ENCODE peak calls at places on chromosomes 11 and 22, in nine cellular contexts. One of them, this sample, is unnamed. For H3K4me1, the result is how much of the 10 kb centered on the place peaks cover.

GRCh38 chr11:130891326-130891725 is 25.0 kb downstream of the SNX19 start:
- DNase-seq in left ventricle myocardium inferior: no peak
- DNase-seq in CD4-positive, alpha-beta memory T cell: no peak
- DNase-seq in mammary epithelial cell: no peak
- DNase-seq in CD4-positive, CD25-positive, alpha-beta regulatory T cell: no peak
- DNase-seq in gastrocnemius medialis: no peak
- DNase-seq in fibroblast of lung: peak
- DNase-seq in right lobe of liver: no peak
- DNase-seq in hepatocyte: no peak
- DNase-seq in this sample: no peak

GRCh38 chr11:117204283-117205080 is 5.3 kb downstream of the TAGLN start:
- DNase-seq in left ventricle myocardium inferior: no peak
- DNase-seq in CD4-positive, alpha-beta memory T cell: no peak
- DNase-seq in mammary epithelial cell: no peak
- DNase-seq in CD4-positive, CD25-positive, alpha-beta regulatory T cell: no peak
- DNase-seq in gastrocnemius medialis: no peak
- DNase-seq in fibroblast of lung: no peak
- DNase-seq in right lobe of liver: no peak
- DNase-seq in hepatocyte: no peak
- DNase-seq in this sample: no peak

GRCh38 chr11:114081641-114082414 is 22.3 kb downstream of the ZBTB16 start:
- DNase-seq in left ventricle myocardium inferior: no peak
- DNase-seq in CD4-positive, alpha-beta memory T cell: no peak
- DNase-seq in mammary epithelial cell: no peak
- DNase-seq in CD4-positive, CD25-positive, alpha-beta regulatory T cell: no peak
- DNase-seq in gastrocnemius medialis: no peak
- DNase-seq in fibroblast of lung: peak
- DNase-seq in right lobe of liver: no peak
- DNase-seq in hepatocyte: peak
- DNase-seq in this sample: no peak

GRCh38 chr22:37416389-37416788 is 10.9 kb downstream of the ELFN2 start:
- DNase-seq in left ventricle myocardium inferior: no peak
- DNase-seq in CD4-positive, alpha-beta memory T cell: no peak
- DNase-seq in mammary epithelial cell: no peak
- DNase-seq in CD4-positive, CD25-positive, alpha-beta regulatory T cell: no peak
- DNase-seq in gastrocnemius medialis: no peak
- DNase-seq in fibroblast of lung: no peak
- DNase-seq in right lobe of liver: no peak
- DNase-seq in hepatocyte: no peak
- DNase-seq in this sample: no peak

GRCh38 chr22:22993184-22993583 is 77.1 kb upstream of the GNAZ start:
- DNase-seq in left ventricle myocardium inferior: no peak
- DNase-seq in CD4-positive, alpha-beta memory T cell: no peak
- DNase-seq in mammary epithelial cell: no peak
- DNase-seq in CD4-positive, CD25-positive, alpha-beta regulatory T cell: no peak
- DNase-seq in gastrocnemius medialis: no peak
- DNase-seq in fibroblast of lung: no peak
- DNase-seq in right lobe of liver: no peak
- DNase-seq in hepatocyte: no peak
- DNase-seq in this sample: no peak

GRCh38 chr11:111206472-111206871 is 39.1 kb upstream of the POU2AF2 start:
- DNase-seq in left ventricle myocardium inferior: no peak
- DNase-seq in CD4-positive, alpha-beta memory T cell: no peak
- DNase-seq in mammary epithelial cell: peak
- DNase-seq in CD4-positive, CD25-positive, alpha-beta regulatory T cell: no peak
- DNase-seq in gastrocnemius medialis: no peak
- DNase-seq in fibroblast of lung: peak
- DNase-seq in right lobe of liver: no peak
- DNase-seq in hepatocyte: no peak
- DNase-seq in this sample: no peak

GRCh38 chr11:106998126-106998525 is 20.1 kb downstream of the GUCY1A2 start:
- DNase-seq in left ventricle myocardium inferior: no peak
- DNase-seq in CD4-positive, alpha-beta memory T cell: no peak
- DNase-seq in mammary epithelial cell: no peak
- DNase-seq in CD4-positive, CD25-positive, alpha-beta regulatory T cell: no peak
- DNase-seq in gastrocnemius medialis: no peak
- DNase-seq in fibroblast of lung: peak
- DNase-seq in right lobe of liver: no peak
- DNase-seq in hepatocyte: no peak
- DNase-seq in this sample: no peak

GRCh38 chr22:38033522-38034277 is 23.5 kb upstream of the PICK1 start:
- DNase-seq in left ventricle myocardium inferior: no peak
- DNase-seq in CD4-positive, alpha-beta memory T cell: no peak
- DNase-seq in mammary epithelial cell: no peak
- DNase-seq in CD4-positive, CD25-positive, alpha-beta regulatory T cell: no peak
- DNase-seq in gastrocnemius medialis: no peak
- DNase-seq in fibroblast of lung: no peak
- DNase-seq in right lobe of liver: no peak
- DNase-seq in hepatocyte: no peak
- DNase-seq in this sample: peak

GRCh38 chr11:34830035-34830434 is 86.1 kb downstream of the APIP start:
- DNase-seq in left ventricle myocardium inferior: no peak
- DNase-seq in CD4-positive, alpha-beta memory T cell: no peak
- DNase-seq in mammary epithelial cell: no peak
- DNase-seq in CD4-positive, CD25-positive, alpha-beta regulatory T cell: no peak
- DNase-seq in gastrocnemius medialis: no peak
- DNase-seq in fibroblast of lung: no peak
- DNase-seq in right lobe of liver: no peak
- DNase-seq in hepatocyte: no peak
- DNase-seq in this sample: no peak

GRCh38 chr11:34830648-34831047 is 85.5 kb downstream of the APIP start:
- DNase-seq in left ventricle myocardium inferior: peak
- DNase-seq in CD4-positive, alpha-beta memory T cell: no peak
- DNase-seq in mammary epithelial cell: no peak
- DNase-seq in CD4-positive, CD25-positive, alpha-beta regulatory T cell: no peak
- DNase-seq in gastrocnemius medialis: no peak
- DNase-seq in fibroblast of lung: peak
- DNase-seq in right lobe of liver: no peak
- DNase-seq in hepatocyte: no peak
- DNase-seq in this sample: no peak

GRCh38 chr11:34837246-34837856 is 78.8 kb downstream of the APIP start:
- DNase-seq in left ventricle myocardium inferior: no peak
- DNase-seq in CD4-positive, alpha-beta memory T cell: no peak
- DNase-seq in mammary epithelial cell: no peak
- DNase-seq in CD4-positive, CD25-positive, alpha-beta regulatory T cell: no peak
- DNase-seq in gastrocnemius medialis: no peak
- DNase-seq in fibroblast of lung: no peak
- DNase-seq in right lobe of liver: no peak
- DNase-seq in hepatocyte: no peak
- DNase-seq in this sample: no peak

DNA sequence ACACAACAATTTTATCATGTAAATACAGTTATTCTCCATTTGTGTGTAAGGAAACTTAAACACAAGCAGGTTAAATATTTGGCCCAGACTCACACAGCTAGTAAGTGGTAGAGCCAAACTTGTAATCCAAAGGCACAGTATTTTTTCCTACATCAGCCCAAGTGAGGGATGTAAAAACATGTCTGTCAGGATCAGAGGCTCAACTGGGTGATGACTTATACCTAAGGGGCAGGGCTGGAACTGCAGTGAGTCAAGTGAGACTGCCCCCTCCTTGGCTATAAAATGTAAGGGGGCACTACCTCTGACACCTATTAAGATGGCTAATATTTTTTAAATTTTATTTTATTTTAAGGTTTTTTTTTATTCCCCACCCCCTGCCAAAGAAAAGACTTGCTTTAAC is 82.6 kb downstream of the APIP start:
- DNase-seq in left ventricle myocardium inferior: no peak
- DNase-seq in CD4-positive, alpha-beta memory T cell: no peak
- DNase-seq in mammary epithelial cell: no peak
- DNase-seq in CD4-positive, CD25-positive, alpha-beta regulatory T cell: no peak
- DNase-seq in gastrocnemius medialis: no peak
- DNase-seq in fibroblast of lung: no peak
- DNase-seq in right lobe of liver: no peak
- DNase-seq in hepatocyte: no peak
- DNase-seq in this sample: no peak
- H3K27ac ChIP-seq in left ventricle myocardium inferior: no peak
- H3K27ac ChIP-seq in CD4-positive, alpha-beta memory T cell: no peak
- H3K27ac ChIP-seq in mammary epithelial cell: no peak
- H3K27ac ChIP-seq in CD4-positive, CD25-positive, alpha-beta regulatory T cell: no peak
- H3K27ac ChIP-seq in gastrocnemius medialis: no peak
- H3K27ac ChIP-seq in fibroblast of lung: no peak
- H3K27ac ChIP-seq in right lobe of liver: no peak
- H3K27ac ChIP-seq in hepatocyte: no peak
- H3K27ac ChIP-seq in this sample: no peak

GRCh38 chr11:64150481-64151239 is 15.3 kb downstream of the MACROD1 start:
- DNase-seq in left ventricle myocardium inferior: peak
- DNase-seq in CD4-positive, alpha-beta memory T cell: no peak
- DNase-seq in mammary epithelial cell: no peak
- DNase-seq in CD4-positive, CD25-positive, alpha-beta regulatory T cell: no peak
- DNase-seq in gastrocnemius medialis: peak
- DNase-seq in fibroblast of lung: no peak
- DNase-seq in right lobe of liver: peak
- DNase-seq in hepatocyte: no peak
- DNase-seq in this sample: no peak

GRCh38 chr11:64151337-64151736 is 14.6 kb downstream of the MACROD1 start:
- DNase-seq in left ventricle myocardium inferior: no peak
- DNase-seq in CD4-positive, alpha-beta memory T cell: no peak
- DNase-seq in mammary epithelial cell: no peak
- DNase-seq in CD4-positive, CD25-positive, alpha-beta regulatory T cell: no peak
- DNase-seq in gastrocnemius medialis: no peak
- DNase-seq in fibroblast of lung: no peak
- DNase-seq in right lobe of liver: no peak
- DNase-seq in hepatocyte: no peak
- DNase-seq in this sample: no peak

GRCh38 chr11:64148917-64149617 is 16.8 kb downstream of the MACROD1 start:
- DNase-seq in left ventricle myocardium inferior: no peak
- DNase-seq in CD4-positive, alpha-beta memory T cell: no peak
- DNase-seq in mammary epithelial cell: no peak
- DNase-seq in CD4-positive, CD25-positive, alpha-beta regulatory T cell: no peak
- DNase-seq in gastrocnemius medialis: no peak
- DNase-seq in fibroblast of lung: no peak
- DNase-seq in right lobe of liver: no peak
- DNase-seq in hepatocyte: no peak
- DNase-seq in this sample: no peak

GRCh38 chr11:64148200-64148916 is 17.6 kb downstream of the MACROD1 start:
- DNase-seq in left ventricle myocardium inferior: peak
- DNase-seq in CD4-positive, alpha-beta memory T cell: peak
- DNase-seq in mammary epithelial cell: peak
- DNase-seq in CD4-positive, CD25-positive, alpha-beta regulatory T cell: peak
- DNase-seq in gastrocnemius medialis: peak
- DNase-seq in fibroblast of lung: peak
- DNase-seq in right lobe of liver: peak
- DNase-seq in hepatocyte: peak
- DNase-seq in this sample: peak

GRCh38 chr11:64150051-64150450 is 15.9 kb downstream of the MACROD1 start:
- DNase-seq in left ventricle myocardium inferior: no peak
- DNase-seq in CD4-positive, alpha-beta memory T cell: no peak
- DNase-seq in mammary epithelial cell: no peak
- DNase-seq in CD4-positive, CD25-positive, alpha-beta regulatory T cell: no peak
- DNase-seq in gastrocnemius medialis: no peak
- DNase-seq in fibroblast of lung: no peak
- DNase-seq in right lobe of liver: no peak
- DNase-seq in hepatocyte: no peak
- DNase-seq in this sample: no peak
- H3K4me1 ChIP-seq in left ventricle myocardium inferior: half or more
- H3K4me1 ChIP-seq in CD4-positive, alpha-beta memory T cell: under half
- H3K4me1 ChIP-seq in mammary epithelial cell: under half
- H3K4me1 ChIP-seq in CD4-positive, CD25-positive, alpha-beta regulatory T cell: under half
- H3K4me1 ChIP-seq in gastrocnemius medialis: under half
- H3K4me1 ChIP-seq in fibroblast of lung: under half
- H3K4me1 ChIP-seq in right lobe of liver: under half
- H3K4me1 ChIP-seq in hepatocyte: under half
- H3K4me1 ChIP-seq in this sample: under half

DNA sequence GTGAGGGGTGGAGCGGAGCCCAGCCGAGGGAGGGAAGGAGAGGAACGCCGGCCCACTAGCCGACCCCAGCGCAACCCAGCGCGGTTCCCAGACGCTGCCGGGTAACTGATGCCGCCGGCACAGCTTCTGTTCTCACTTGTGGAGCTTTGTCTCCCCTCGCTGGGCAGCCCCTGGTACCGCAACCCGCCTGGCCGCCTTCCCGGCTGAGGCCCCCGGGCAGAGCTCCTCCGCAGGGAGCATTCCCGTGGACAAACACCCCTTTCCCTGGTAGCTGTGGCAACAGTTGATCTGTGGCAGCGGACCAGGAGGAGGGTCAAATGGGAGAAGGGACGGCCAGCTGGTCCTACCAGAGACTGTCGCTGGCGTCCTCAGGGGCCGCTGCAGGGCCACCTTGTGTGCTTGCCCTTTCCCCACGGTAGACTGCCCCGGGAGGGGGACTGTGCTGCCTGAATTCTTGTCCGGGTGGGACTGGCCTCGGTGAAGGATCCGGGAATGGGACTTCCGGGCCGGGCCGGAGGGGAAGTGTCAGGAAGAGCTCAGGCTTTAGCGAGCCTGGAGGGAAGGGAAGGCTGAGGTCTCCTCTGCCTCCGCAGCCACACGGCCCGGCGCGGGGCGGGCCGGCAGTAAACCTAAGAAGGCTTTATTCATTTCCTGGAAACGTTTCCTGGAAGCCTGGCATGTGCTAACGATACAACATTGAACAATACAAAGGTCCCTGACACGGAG is 468.0 kb downstream of the OPCML start:
- DNase-seq in left ventricle myocardium inferior: peak
- DNase-seq in CD4-positive, alpha-beta memory T cell: no peak
- DNase-seq in mammary epithelial cell: peak
- DNase-seq in CD4-positive, CD25-positive, alpha-beta regulatory T cell: no peak
- DNase-seq in gastrocnemius medialis: no peak
- DNase-seq in fibroblast of lung: peak
- DNase-seq in right lobe of liver: peak
- DNase-seq in hepatocyte: peak
- DNase-seq in this sample: peak
- H3K27ac ChIP-seq in left ventricle myocardium inferior: peak
- H3K27ac ChIP-seq in CD4-positive, alpha-beta memory T cell: no peak
- H3K27ac ChIP-seq in mammary epithelial cell: no peak
- H3K27ac ChIP-seq in CD4-positive, CD25-positive, alpha-beta regulatory T cell: no peak
- H3K27ac ChIP-seq in gastrocnemius medialis: no peak
- H3K27ac ChIP-seq in fibroblast of lung: no peak
- H3K27ac ChIP-seq in right lobe of liver: peak
- H3K27ac ChIP-seq in hepatocyte: peak
- H3K27ac ChIP-seq in this sample: peak

GRCh38 chr22:31345331-31346254 is 553 bp downstream of the PATZ1 start:
- DNase-seq in left ventricle myocardium inferior: peak
- DNase-seq in CD4-positive, alpha-beta memory T cell: peak
- DNase-seq in mammary epithelial cell: peak
- DNase-seq in CD4-positive, CD25-positive, alpha-beta regulatory T cell: peak
- DNase-seq in gastrocnemius medialis: peak
- DNase-seq in fibroblast of lung: peak
- DNase-seq in right lobe of liver: peak
- DNase-seq in hepatocyte: peak
- DNase-seq in this sample: peak

GRCh38 chr22:31344369-31345330 is 1.5 kb downstream of the PATZ1 start:
- DNase-seq in left ventricle myocardium inferior: peak
- DNase-seq in CD4-positive, alpha-beta memory T cell: peak
- DNase-seq in mammary epithelial cell: no peak
- DNase-seq in CD4-positive, CD25-positive, alpha-beta regulatory T cell: peak
- DNase-seq in gastrocnemius medialis: peak
- DNase-seq in fibroblast of lung: peak
- DNase-seq in right lobe of liver: peak
- DNase-seq in hepatocyte: peak
- DNase-seq in this sample: peak

GRCh38 chr22:31341386-31342088 is 4.6 kb downstream of the PATZ1 start:
- DNase-seq in left ventricle myocardium inferior: no peak
- DNase-seq in CD4-positive, alpha-beta memory T cell: no peak
- DNase-seq in mammary epithelial cell: no peak
- DNase-seq in CD4-positive, CD25-positive, alpha-beta regulatory T cell: no peak
- DNase-seq in gastrocnemius medialis: no peak
- DNase-seq in fibroblast of lung: no peak
- DNase-seq in right lobe of liver: no peak
- DNase-seq in hepatocyte: peak
- DNase-seq in this sample: no peak

GRCh38 chr22:31342389-31343125 is 3.6 kb downstream of the PATZ1 start:
- DNase-seq in left ventricle myocardium inferior: no peak
- DNase-seq in CD4-positive, alpha-beta memory T cell: no peak
- DNase-seq in mammary epithelial cell: no peak
- DNase-seq in CD4-positive, CD25-positive, alpha-beta regulatory T cell: no peak
- DNase-seq in gastrocnemius medialis: no peak
- DNase-seq in fibroblast of lung: no peak
- DNase-seq in right lobe of liver: no peak
- DNase-seq in hepatocyte: peak
- DNase-seq in this sample: no peak

GRCh38 chr22:31343235-31344191 is 2.6 kb downstream of the PATZ1 start:
- DNase-seq in left ventricle myocardium inferior: peak
- DNase-seq in CD4-positive, alpha-beta memory T cell: no peak
- DNase-seq in mammary epithelial cell: peak
- DNase-seq in CD4-positive, CD25-positive, alpha-beta regulatory T cell: no peak
- DNase-seq in gastrocnemius medialis: no peak
- DNase-seq in fibroblast of lung: no peak
- DNase-seq in right lobe of liver: peak
- DNase-seq in hepatocyte: peak
- DNase-seq in this sample: no peak
- H3K4me1 ChIP-seq in left ventricle myocardium inferior: half or more
- H3K4me1 ChIP-seq in CD4-positive, alpha-beta memory T cell: half or more
- H3K4me1 ChIP-seq in mammary epithelial cell: under half
- H3K4me1 ChIP-seq in CD4-positive, CD25-positive, alpha-beta regulatory T cell: half or more
- H3K4me1 ChIP-seq in gastrocnemius medialis: under half
- H3K4me1 ChIP-seq in fibroblast of lung: under half
- H3K4me1 ChIP-seq in right lobe of liver: under half
- H3K4me1 ChIP-seq in hepatocyte: half or more
- H3K4me1 ChIP-seq in this sample: half or more

This sample was measured in right atrium auricular region.